ENCODE peak calls at places on chromosomes 2 and 18, in four cellular contexts. L, D, H and I are unnamed samples.

GRCh38 chr2:117935436-117935835 is 78.4 kb downstream of the CCDC93 start:
- DNase-seq in L (no peak), D (no peak), H (no peak), I (no peak)

GRCh38 chr2:241035818-241036396 is 37.5 kb downstream of the SNED1 start:
- DNase-seq in L (no peak), D (no peak), H (no peak), I (peak; percentile 63)

GRCh38 chr18:29218101-29218500 is 1041.2 kb upstream of the CDH2 start:
- DNase-seq in L (no peak), D (no peak), H (no peak), I (no peak)

GRCh38 chr2:214311031-214311533 is 99.8 kb upstream of the VWC2L start:
- DNase-seq in L (peak; percentile 53), D (peak; percentile 48), H (no peak), I (peak; percentile 79)

GRCh38 chr2:161384864-161385263 is 31.2 kb upstream of the TBR1 start:
- DNase-seq in L (no peak), D (peak; percentile 49), H (no peak), I (no peak)

GRCh38 chr2:70702711-70703395 is 65.1 kb downstream of the ADD2 start:
- DNase-seq in L (no peak), D (no peak), H (no peak), I (no peak)

GRCh38 chr2:46275995-46276394 is 21.2 kb upstream of the EPAS1 start:
- DNase-seq in L (no peak), D (no peak), H (no peak), I (peak; percentile 74)

GRCh38 chr2:206353685-206354084 is 79.2 kb downstream of the ZDBF2 start:
- DNase-seq in L (no peak), D (no peak), H (no peak), I (no peak)

GRCh38 chr2:60260646-60261296 is 292.7 kb downstream of the BCL11A start:
- DNase-seq in L (no peak), D (no peak), H (peak; percentile 2), I (no peak)

GRCh38 chr2:11566383-11566782 is 32.5 kb downstream of the GREB1 start:
- DNase-seq in L (no peak), D (no peak), H (no peak), I (no peak)

GRCh38 chr2:26274058-26274613 is 29.4 kb downstream of the HADHB start:
- DNase-seq in L (peak; percentile 78), D (no peak), H (no peak), I (no peak)

GRCh38 chr2:26281226-26281625 is 36.5 kb downstream of the HADHB start:
- DNase-seq in L (no peak), D (no peak), H (no peak), I (no peak)

GRCh38 chr2:26273501-26273900 is 28.8 kb downstream of the HADHB start:
- DNase-seq in L (peak; percentile 16), D (no peak), H (no peak), I (no peak)

GRCh38 chr2:26279886-26280285 is 35.1 kb downstream of the HADHB start:
- DNase-seq in L (no peak), D (no peak), H (no peak), I (no peak)

DNA sequence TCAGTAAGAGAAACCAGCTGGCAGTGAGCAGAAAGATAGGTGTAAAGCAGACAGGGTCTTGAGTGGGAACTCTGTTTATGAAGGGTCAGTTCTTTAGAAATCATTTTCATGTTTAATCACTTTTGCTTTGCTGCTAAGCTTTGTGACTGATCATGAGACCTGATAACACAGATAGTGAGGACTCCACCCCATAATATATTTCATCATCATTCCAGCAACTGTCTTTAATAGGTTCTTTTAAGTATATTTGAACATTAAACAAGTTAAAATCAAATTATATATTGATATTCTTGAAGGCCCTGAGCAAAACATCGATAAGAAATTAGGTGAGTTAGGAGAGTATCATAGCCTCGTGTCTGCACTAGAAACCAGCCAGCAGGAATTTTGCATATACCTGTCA is 31.7 kb downstream of the HADHB start:
- DNase-seq in L (no peak), D (no peak), H (no peak), I (no peak)
- H3K36me3 ChIP-seq in L (peaks cover 32% of the 10 kb centered on the region), D (peaks cover 23% of the 10 kb centered on the region), H (peaks cover 72% of the 10 kb centered on the region), I (peaks cover 15% of the 10 kb centered on the region)

GRCh38 chr2:7672685-7673071 is 755.5 kb downstream of the RNF144A start:
- DNase-seq in L (no peak), D (no peak), H (no peak), I (no peak)

GRCh38 chr2:7670905-7671304 is 753.7 kb downstream of the RNF144A start:
- DNase-seq in L (no peak), D (no peak), H (no peak), I (no peak)

GRCh38 chr2:7673101-7673500 is 755.9 kb downstream of the RNF144A start:
- DNase-seq in L (no peak), D (no peak), H (no peak), I (no peak)

GRCh38 chr2:7672027-7672684 is 754.9 kb downstream of the RNF144A start:
- DNase-seq in L (peak; percentile 49), D (peak; percentile 35), H (peak; percentile 67), I (peak; percentile 93)

GRCh38 chr2:7671312-7671711 is 754.1 kb downstream of the RNF144A start:
- DNase-seq in L (no peak), D (no peak), H (no peak), I (no peak)
- TF ChIP-seq CREB1 in L (no peak), D (no peak), H (no peak), I (no peak)

DNA sequence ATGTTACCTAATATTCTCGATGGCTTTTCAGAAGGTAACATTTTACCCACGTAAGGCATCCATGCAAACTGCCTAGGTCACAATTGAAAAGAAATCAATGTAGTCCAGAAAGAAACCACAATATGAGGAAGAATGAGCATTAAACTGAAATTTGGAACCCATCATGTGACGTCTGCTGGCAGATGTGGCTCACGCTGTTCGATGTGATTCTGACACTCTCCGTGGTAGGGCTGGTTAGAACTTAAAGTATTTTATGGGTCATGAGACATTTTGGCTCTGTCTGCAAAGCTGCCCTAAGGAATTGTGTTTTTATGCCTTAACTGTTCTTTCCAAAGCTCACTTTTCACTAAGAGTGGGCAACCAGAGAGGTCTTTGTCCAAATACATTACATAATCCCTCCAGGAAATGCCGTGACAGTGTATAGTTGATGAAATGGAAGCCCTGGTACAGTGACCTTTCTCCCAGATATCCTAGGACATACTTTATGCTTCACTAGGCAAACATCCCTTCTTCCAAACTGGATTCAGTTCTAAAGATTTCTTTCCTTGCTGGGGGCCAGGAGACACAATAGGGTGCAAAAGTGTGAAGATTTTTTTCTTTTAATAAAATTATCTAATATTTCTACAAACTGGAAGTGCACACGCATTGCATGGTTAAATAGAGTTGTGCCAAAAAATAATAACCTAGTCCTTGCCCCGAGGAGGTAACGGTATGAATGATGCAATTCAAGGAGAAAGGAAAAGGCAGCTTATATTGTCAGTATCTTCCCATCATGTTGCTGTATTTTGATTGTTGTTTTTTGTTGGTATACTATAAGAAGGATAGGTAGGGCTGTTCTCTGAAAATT is 119.0 kb downstream of the AQP4 start:
- DNase-seq in L (peak; percentile 10), D (no peak), H (no peak), I (no peak)
- TF ChIP-seq REST in L (no peak), D (no peak), H (no peak), I (no peak)

DNA sequence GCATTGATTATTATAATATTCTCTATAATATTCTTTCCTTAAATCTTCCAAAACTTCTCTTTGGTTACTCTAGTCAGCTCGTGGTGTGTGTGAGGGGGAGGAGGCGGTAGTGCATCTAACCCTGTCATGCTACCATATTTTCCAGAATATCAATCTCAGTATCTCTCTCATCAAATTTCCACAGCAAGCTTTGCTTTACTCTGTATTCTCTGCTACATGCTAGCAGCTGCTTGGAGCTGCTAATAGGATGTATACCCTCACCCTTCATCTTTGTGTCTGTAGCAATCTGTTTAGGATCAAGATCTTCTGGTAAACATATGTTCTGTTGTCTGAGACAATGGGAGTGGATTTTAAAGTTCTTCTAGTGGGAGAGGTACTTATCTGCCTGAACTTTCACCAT is 303.8 kb upstream of the KLHL14 start:
- DNase-seq in L (no peak), D (no peak), H (no peak), I (no peak)
- H3K36me3 ChIP-seq in L (no peaks in the 10 kb centered on the region), D (no peaks in the 10 kb centered on the region), H (no peaks in the 10 kb centered on the region), I (no peaks in the 10 kb centered on the region)